ENCODE peak calls at places on chromosome 20, in six cellular contexts. B, X, T, Q, I and G are unnamed samples.

GRCh38 chr20:50634191-50634590 is 57.2 kb downstream of the RIPOR3 start:
- DNase-seq in B (no peak), X (no peak), T (no peak), Q (no peak), I (no peak), G (no peak)

GRCh38 chr20:33783256-33783655 is 27.9 kb upstream of the CHMP4B start:
- DNase-seq in B (no peak), X (no peak), T (no peak), Q (no peak), I (no peak), G (no peak)

GRCh38 chr20:7853493-7853892 is 86.8 kb downstream of the HAO1 start:
- DNase-seq in B (no peak), X (peak; percentile 58), T (no peak), Q (no peak), I (no peak), G (no peak)

GRCh38 chr20:4006640-4007039 is 8.7 kb downstream of the RNF24 start:
- DNase-seq in B (no peak), X (no peak), T (no peak), Q (no peak), I (peak; percentile 66), G (no peak)

GRCh38 chr20:38873050-38873581 is 53.1 kb upstream of the FAM83D start:
- DNase-seq in B (no peak), X (no peak), T (peak; percentile 36), Q (no peak), I (no peak), G (peak; percentile 64)

GRCh38 chr20:36279362-36279761 is 26.8 kb upstream of the DLGAP4 start:
- DNase-seq in B (no peak), X (no peak), T (no peak), Q (no peak), I (no peak), G (no peak)

GRCh38 chr20:58005581-58006345 is 222.7 kb downstream of the ANKRD60 start:
- DNase-seq in B (no peak), X (no peak), T (no peak), Q (no peak), I (no peak), G (no peak)

GRCh38 chr20:44460795-44461141 is 14.9 kb upstream of the TTPAL start:
- DNase-seq in B (peak; percentile 16), X (peak; percentile 27), T (no peak), Q (no peak), I (peak; percentile 16), G (no peak)

GRCh38 chr20:8414611-8415274 is 282.7 kb downstream of the PLCB1 start:
- DNase-seq in B (no peak), X (peak; percentile 71), T (no peak), Q (no peak), I (peak; percentile 78), G (no peak)

GRCh38 chr20:8213270-8213669 is 81.2 kb downstream of the PLCB1 start:
- DNase-seq in B (no peak), X (no peak), T (no peak), Q (no peak), I (no peak), G (no peak)

GRCh38 chr20:9617940-9618339 is 103.5 kb downstream of the LAMP5 start:
- DNase-seq in B (no peak), X (peak; percentile 25), T (peak; percentile 51), Q (peak; percentile 67), I (peak; percentile 41), G (no peak)

GRCh38 chr20:33816191-33816590 is 5.0 kb downstream of the CHMP4B start:
- DNase-seq in B (no peak), X (no peak), T (no peak), Q (no peak), I (no peak), G (no peak)

GRCh38 chr20:44217342-44218092 is 6.9 kb upstream of the OSER1 start:
- DNase-seq in B (peak; percentile 55), X (peak; percentile 52), T (peak; percentile 81), Q (no peak), I (peak; percentile 56), G (peak; percentile 69)

GRCh38 chr20:12289476-12289875 is 371.8 kb downstream of the BTBD3 start:
- DNase-seq in B (no peak), X (no peak), T (no peak), Q (no peak), I (no peak), G (no peak)

GRCh38 chr20:9215539-9215938 is 146.7 kb downstream of the PLCB4 start:
- DNase-seq in B (peak; percentile 6), X (no peak), T (no peak), Q (no peak), I (no peak), G (no peak)

GRCh38 chr20:23142162-23143050 is 56.3 kb upstream of the CD93 start:
- DNase-seq in B (no peak), X (peak; percentile 63), T (peak; percentile 2), Q (no peak), I (no peak), G (no peak)

GRCh38 chr20:21272279-21272678 is 30.9 kb upstream of the XRN2 start:
- DNase-seq in B (no peak), X (no peak), T (no peak), Q (no peak), I (peak; percentile 64), G (no peak)

GRCh38 chr20:45097485-45098095 is 3.3 kb downstream of the KCNS1 start:
- DNase-seq in B (peak; percentile 60), X (no peak), T (peak; percentile 41), Q (no peak), I (peak; percentile 35), G (peak; percentile 24)

GRCh38 chr20:53586640-53587039 is 7.0 kb downstream of the ZNF217 start:
- DNase-seq in B (no peak), X (no peak), T (no peak), Q (no peak), I (no peak), G (no peak)

GRCh38 chr20:16011061-16011460 is 562.2 kb downstream of the KIF16B start:
- DNase-seq in B (no peak), X (no peak), T (no peak), Q (no peak), I (no peak), G (no peak)

GRCh38 chr20:45329497-45330319 is 18.5 kb downstream of the SDC4 start:
- DNase-seq in B (no peak), X (no peak), T (no peak), Q (no peak), I (no peak), G (no peak)

GRCh38 chr20:8306916-8307315 is 174.8 kb downstream of the PLCB1 start:
- DNase-seq in B (no peak), X (no peak), T (no peak), Q (no peak), I (no peak), G (no peak)

GRCh38 chr20:63293866-63294535 is 1.0 kb downstream of the COL20A1 start:
- DNase-seq in B (no peak), X (no peak), T (no peak), Q (no peak), I (no peak), G (no peak)
- TF ChIP-seq CTCF in B (no peak), X (no peak), T (no peak), Q (no peak), I (no peak), G (no peak)

GRCh38 chr20:63414720-63415417 is 53.7 kb upstream of the CHRNA4 start:
- DNase-seq in B (no peak), X (no peak), T (no peak), Q (no peak), I (no peak), G (no peak)

GRCh38 chr20:63415418-63416108 is 54.4 kb upstream of the CHRNA4 start:
- DNase-seq in B (no peak), X (no peak), T (no peak), Q (no peak), I (no peak), G (no peak)

GRCh38 chr20:63417213-63418120 is 55.0 kb downstream of the KCNQ2 start:
- DNase-seq in B (no peak), X (no peak), T (no peak), Q (no peak), I (no peak), G (no peak)

GRCh38 chr20:63416631-63417030 is 55.5 kb upstream of the CHRNA4 start:
- DNase-seq in B (no peak), X (no peak), T (no peak), Q (no peak), I (no peak), G (no peak)

DNA sequence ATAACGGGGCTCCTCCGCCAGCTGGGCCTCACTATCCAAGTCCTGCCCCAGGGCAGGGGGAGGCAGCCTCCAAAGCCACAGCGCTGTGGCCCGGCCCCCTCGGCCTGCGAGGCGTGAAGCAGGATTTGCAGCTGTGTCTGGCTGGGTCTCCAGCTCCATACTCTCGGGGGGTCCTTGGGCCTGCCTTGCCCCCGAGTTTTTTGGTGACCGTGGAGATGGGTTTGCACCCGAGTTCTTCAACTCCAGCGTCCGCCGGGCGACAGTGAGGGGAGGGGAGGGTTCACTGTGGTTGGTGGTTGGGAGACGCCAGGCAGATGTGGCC is 54.9 kb upstream of the CHRNA4 start:
- DNase-seq in B (no peak), X (no peak), T (no peak), Q (no peak), I (no peak), G (no peak)
- H3K27me3 ChIP-seq in B (no peaks in the 10 kb centered on the region), X (peaks cover 14% of the 10 kb centered on the region), T (no peaks in the 10 kb centered on the region), Q (no peaks in the 10 kb centered on the region), I (no peaks in the 10 kb centered on the region), G (no peaks in the 10 kb centered on the region)

DNA sequence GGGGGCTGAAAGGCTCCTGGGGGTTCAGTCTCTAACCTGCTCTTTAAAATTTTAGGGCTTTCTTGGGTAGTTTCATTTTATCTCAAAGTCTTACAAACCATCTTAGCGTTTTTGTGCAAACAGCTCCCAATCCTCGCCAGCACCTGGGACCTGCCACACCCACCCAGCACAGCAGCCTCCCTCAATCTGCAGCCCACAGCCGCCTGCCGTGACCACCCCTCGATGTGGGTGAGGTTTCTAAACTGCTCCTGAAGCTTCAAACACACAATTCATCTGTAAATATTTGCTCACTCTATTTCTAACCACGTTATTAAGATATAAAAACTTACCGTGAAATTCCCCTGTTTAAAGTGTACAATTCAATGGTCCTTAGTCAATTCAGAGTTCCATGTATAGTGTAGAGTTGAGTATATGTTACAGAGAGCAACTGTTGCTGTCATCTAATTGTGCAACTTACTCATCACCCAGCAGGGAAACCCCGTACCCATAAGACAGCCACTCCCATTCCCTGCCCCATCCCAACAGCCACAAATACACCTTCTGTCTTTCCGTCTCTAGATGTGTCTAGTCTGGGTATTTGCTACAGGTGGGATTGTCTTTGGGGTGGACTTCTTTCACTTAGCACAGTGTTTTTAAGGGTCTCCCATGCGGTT is 381.0 kb downstream of the TAF4 start:
- DNase-seq in B (no peak), X (peak; percentile 59), T (no peak), Q (no peak), I (no peak), G (no peak)
- H3K9me3 ChIP-seq in B (peaks cover 10% of the 10 kb centered on the region), X (no peaks in the 10 kb centered on the region), T (no peaks in the 10 kb centered on the region), Q (no peaks in the 10 kb centered on the region), I (peaks cover 2% of the 10 kb centered on the region), G (no peaks in the 10 kb centered on the region)

GRCh38 chr20:18712877-18713276 is 100.7 kb upstream of the SCP2D1 start:
- DNase-seq in B (no peak), X (no peak), T (no peak), Q (no peak), I (no peak), G (no peak)
- TF ChIP-seq CTCF in B (no peak), X (no peak), T (no peak), Q (no peak), I (no peak), G (no peak)